ENCODE peak calls at places on chromosome 4, in four cellular contexts. G is OCI-LY7, C is HCT116, F is PC-3. L is an unnamed sample.

GRCh38 chr4:22504931-22505330 is 10.9 kb downstream of the ADGRA3 start:
- DNase-seq in G (no peak), C (no peak), F (peak; percentile 30), L (no peak)

GRCh38 chr4:65089666-65090065 is 580.6 kb downstream of the EPHA5 start:
- DNase-seq in G (no peak), C (no peak), F (peak; percentile 83), L (no peak)

GRCh38 chr4:65880594-65880993 is 210.3 kb upstream of the EPHA5 start:
- DNase-seq in G (no peak), C (no peak), F (peak; percentile 48), L (no peak)

GRCh38 chr4:137541866-137542648 is 9.8 kb upstream of the PCDH18 start:
- DNase-seq in G (no peak), C (no peak), F (no peak), L (no peak)

GRCh38 chr4:74529284-74530041 is 84.5 kb downstream of the AREG start:
- DNase-seq in G (no peak), C (no peak), F (no peak), L (no peak)

GRCh38 chr4:26279446-26279845 is 41.4 kb upstream of the RBPJ start:
- DNase-seq in G (no peak), C (no peak), F (no peak), L (no peak)

GRCh38 chr4:112702892-112703291 is 65.9 kb downstream of the LARP7 start:
- DNase-seq in G (no peak), C (no peak), F (no peak), L (no peak)

GRCh38 chr4:67152976-67153375 is 392.3 kb downstream of the CENPC start:
- DNase-seq in G (no peak), C (no peak), F (peak; percentile 44), L (no peak)

GRCh38 chr4:74555231-74555630 is 110.3 kb downstream of the AREG start:
- DNase-seq in G (no peak), C (no peak), F (peak; percentile 87), L (no peak)

GRCh38 chr4:156420557-156420956 is 466.9 kb upstream of the CTSO start:
- DNase-seq in G (no peak), C (no peak), F (no peak), L (no peak)

GRCh38 chr4:118224239-118224829 is 128.5 kb downstream of the PRSS12 start:
- DNase-seq in G (peak; percentile 55), C (peak; percentile 67), F (peak; percentile 63), L (peak; percentile 81)

GRCh38 chr4:24743931-24744330 is 51.4 kb upstream of the SOD3 start:
- DNase-seq in G (no peak), C (no peak), F (no peak), L (no peak)

GRCh38 chr4:140654516-140654855 is 85.7 kb upstream of the UCP1 start:
- DNase-seq in G (no peak), C (no peak), F (no peak), L (no peak)

GRCh38 chr4:15653430-15653829 is 1.7 kb downstream of the FBXL5 start:
- DNase-seq in G (no peak), C (no peak), F (no peak), L (peak; percentile 52)

GRCh38 chr4:75011131-75011795 is 78.3 kb downstream of the PARM1 start:
- DNase-seq in G (no peak), C (no peak), F (peak; percentile 72), L (no peak)

GRCh38 chr4:128527356-128527755 is 239.7 kb upstream of the PGRMC2 start:
- DNase-seq in G (no peak), C (no peak), F (no peak), L (no peak)

GRCh38 chr4:39256436-39256835 is 74.1 kb downstream of the WDR19 start:
- DNase-seq in G (no peak), C (no peak), F (no peak), L (no peak)

GRCh38 chr4:11904117-11904535 is 475.4 kb upstream of the HS3ST1 start:
- DNase-seq in G (no peak), C (no peak), F (no peak), L (no peak)

GRCh38 chr4:141046255-141046654 is 87.0 kb downstream of the RNF150 start:
- DNase-seq in G (no peak), C (no peak), F (peak; percentile 60), L (no peak)

GRCh38 chr4:167918077-167918476 is 174.3 kb upstream of the ANXA10 start:
- DNase-seq in G (no peak), C (no peak), F (no peak), L (no peak)

GRCh38 chr4:8724436-8725070 is 132.0 kb downstream of the CPZ start:
- DNase-seq in G (no peak), C (no peak), F (no peak), L (no peak)

GRCh38 chr4:83237591-83237990 is 47.0 kb downstream of the COQ2 start:
- DNase-seq in G (peak; percentile 47), C (no peak), F (no peak), L (no peak)

GRCh38 chr4:159451006-159451405 is 348.1 kb downstream of the RAPGEF2 start:
- DNase-seq in G (no peak), C (no peak), F (peak; percentile 20), L (no peak)

GRCh38 chr4:141028024-141028529 is 105.2 kb downstream of the RNF150 start:
- DNase-seq in G (no peak), C (no peak), F (peak; percentile 20), L (no peak)

GRCh38 chr4:172865103-172865502 is 303.5 kb upstream of the GALNT7 start:
- DNase-seq in G (no peak), C (no peak), F (no peak), L (no peak)

GRCh38 chr4:6229095-6229494 is 28.7 kb upstream of the JAKMIP1 start:
- DNase-seq in G (no peak), C (no peak), F (no peak), L (no peak)

GRCh38 chr4:115234405-115235093 is 121.1 kb upstream of the NDST4 start:
- DNase-seq in G (peak; percentile 37), C (peak; percentile 22), F (peak; percentile 42), L (peak; percentile 67)

GRCh38 chr4:125728568-125728967 is 413.8 kb downstream of the FAT4 start:
- DNase-seq in G (no peak), C (no peak), F (peak; percentile 88), L (no peak)

GRCh38 chr4:56619160-56619559 is 61.9 kb downstream of the HOPX start:
- DNase-seq in G (no peak), C (no peak), F (peak; percentile 56), L (no peak)

GRCh38 chr4:55553442-55553841 is 6.7 kb upstream of the CLOCK start:
- DNase-seq in G (peak; percentile 10), C (no peak), F (no peak), L (peak; percentile 53)

GRCh38 chr4:8159522-8160232 is 1.1 kb upstream of the ABLIM2 start:
- DNase-seq in G (no peak), C (no peak), F (no peak), L (no peak)

GRCh38 chr4:85681194-85681803 is 206.3 kb downstream of the ARHGAP24 start:
- DNase-seq in G (peak; percentile 66), C (no peak), F (no peak), L (no peak)

DNA sequence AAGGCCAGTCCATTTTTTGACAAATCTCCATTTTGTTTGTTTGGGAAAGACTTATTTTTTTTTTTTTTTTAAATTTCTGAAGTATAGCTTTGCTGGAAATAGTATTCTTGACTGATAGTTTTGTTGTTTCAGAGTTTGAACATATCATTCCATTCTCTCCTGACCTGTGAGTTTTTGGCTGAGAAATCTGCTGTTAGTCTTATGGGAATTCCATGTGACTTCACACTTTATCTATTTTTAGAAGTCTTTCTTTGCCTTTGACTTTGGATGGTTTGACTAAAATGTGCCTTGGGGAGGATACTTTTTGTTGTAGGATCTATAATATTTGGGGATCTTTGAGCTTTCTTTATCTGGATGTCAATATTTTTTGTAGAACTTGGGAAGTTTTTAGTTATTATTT is 10.7 kb upstream of the ADAM29 start:
- DNase-seq in G (peak; percentile 36), C (no peak), F (no peak), L (no peak)
- H3K9me2 ChIP-seq in G (no peaks in the 10 kb centered on the region), C (no peaks in the 10 kb centered on the region), F (no peaks in the 10 kb centered on the region), L (no peaks in the 10 kb centered on the region)

GRCh38 chr4:70935038-70935437 is 32.9 kb downstream of the MOB1B start:
- DNase-seq in G (no peak), C (no peak), F (no peak), L (no peak)
- H3K9me2 ChIP-seq in G (no peaks in the 10 kb centered on the region), C (no peaks in the 10 kb centered on the region), F (no peaks in the 10 kb centered on the region), L (no peaks in the 10 kb centered on the region)

GRCh38 chr4:73053974-73054480 is 15.5 kb downstream of the COX18 start:
- DNase-seq in G (no peak), C (no peak), F (no peak), L (no peak)
- H3K9me2 ChIP-seq in G (no peaks in the 10 kb centered on the region), C (no peaks in the 10 kb centered on the region), F (no peaks in the 10 kb centered on the region), L (no peaks in the 10 kb centered on the region)

DNA sequence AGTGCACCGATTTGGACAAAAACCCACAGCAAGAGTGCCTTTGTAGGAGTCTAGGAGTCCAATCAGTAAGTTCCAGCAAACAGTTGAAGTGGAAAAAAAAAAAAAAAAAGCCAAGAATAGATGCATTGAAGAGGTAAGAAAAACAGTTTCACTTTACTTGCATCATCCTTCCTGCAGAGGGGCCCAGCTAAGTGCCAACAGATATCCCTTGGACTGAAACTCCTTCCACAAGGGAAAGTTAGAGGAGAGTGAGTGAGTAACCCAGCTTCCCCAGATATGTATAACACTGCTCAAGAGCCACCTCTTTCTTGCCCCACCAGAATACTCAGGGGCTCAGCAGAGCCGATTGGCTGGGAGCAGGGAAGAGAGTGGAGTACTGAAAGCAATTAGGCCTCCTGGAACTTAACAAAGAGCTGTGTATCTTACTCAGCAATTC is 617.7 kb upstream of the SMIM31 start:
- DNase-seq in G (no peak), C (peak; percentile 19), F (no peak), L (no peak)
- H3K9me2 ChIP-seq in G (no peaks in the 10 kb centered on the region), C (no peaks in the 10 kb centered on the region), F (no peaks in the 10 kb centered on the region), L (no peaks in the 10 kb centered on the region)